ENCODE peak calls at places on chromosomes 12 and 14, in five cellular contexts. R, V, B, J and T are unnamed samples.

GRCh38 chr12:114013601-114014345 is 47.6 kb upstream of the RBM19 start:
- DNase-seq in R (no peak), V (no peak), B (peak; percentile 23), J (no peak), T (no peak)

GRCh38 chr14:68012861-68013260 is 193.3 kb downstream of the RAD51B start:
- DNase-seq in R (no peak), V (no peak), B (no peak), J (no peak), T (no peak)

GRCh38 chr14:61403411-61403810 is 82.0 kb downstream of the PRKCH start:
- DNase-seq in R (peak; percentile 6), V (no peak), B (no peak), J (no peak), T (no peak)

GRCh38 chr14:51424569-51425251 is 184.7 kb downstream of the TMX1 start:
- DNase-seq in R (no peak), V (no peak), B (no peak), J (no peak), T (peak; percentile 48)

GRCh38 chr12:131923260-131923659 is 5.8 kb upstream of the PUS1 start:
- DNase-seq in R (peak; percentile 62), V (no peak), B (peak; percentile 8), J (no peak), T (no peak)

GRCh38 chr12:31324116-31324844 is 1.7 kb downstream of the SINHCAF start:
- DNase-seq in R (peak; percentile 71), V (peak; percentile 77), B (peak; percentile 84), J (peak; percentile 85), T (peak; percentile 51)

GRCh38 chr12:123135688-123136087 is 15.2 kb downstream of the PITPNM2 start:
- DNase-seq in R (no peak), V (no peak), B (no peak), J (no peak), T (no peak)

GRCh38 chr12:52151859-52152783 is 39.7 kb downstream of the KRT80 start:
- DNase-seq in R (peak; percentile 58), V (peak; percentile 66), B (peak; percentile 78), J (peak; percentile 87), T (peak; percentile 77)

GRCh38 chr14:45133683-45134050 is 614 bp downstream of the FKBP3 start:
- DNase-seq in R (no peak), V (no peak), B (no peak), J (no peak), T (no peak)

GRCh38 chr12:31906581-31907286 is 52.5 kb upstream of the RESF1 start:
- DNase-seq in R (no peak), V (no peak), B (no peak), J (no peak), T (no peak)

GRCh38 chr12:124727922-124728321 is 135.7 kb downstream of the SCARB1 start:
- DNase-seq in R (no peak), V (no peak), B (no peak), J (no peak), T (no peak)

GRCh38 chr14:26008290-26008689 is 589.5 kb downstream of the NOVA1 start:
- DNase-seq in R (no peak), V (no peak), B (no peak), J (no peak), T (no peak)

GRCh38 chr14:96579358-96579757 is 77.2 kb downstream of the PAPOLA start:
- DNase-seq in R (no peak), V (no peak), B (no peak), J (no peak), T (no peak)

GRCh38 chr14:88411039-88411438 is 25.6 kb downstream of the SPATA7 start:
- DNase-seq in R (no peak), V (no peak), B (no peak), J (no peak), T (no peak)

GRCh38 chr14:65025818-65026217 is 39.1 kb downstream of the FNTB start:
- DNase-seq in R (no peak), V (no peak), B (no peak), J (no peak), T (no peak)

GRCh38 chr12:91894911-91895310 is 250.7 kb downstream of the BTG1 start:
- DNase-seq in R (no peak), V (no peak), B (no peak), J (no peak), T (no peak)

GRCh38 chr12:62006076-62006732 is 254.0 kb upstream of the USP15 start:
- DNase-seq in R (peak; percentile 46), V (no peak), B (peak; percentile 18), J (no peak), T (no peak)

GRCh38 chr12:98896938-98897337 is 251.8 kb downstream of the APAF1 start:
- DNase-seq in R (no peak), V (no peak), B (no peak), J (no peak), T (no peak)

DNA sequence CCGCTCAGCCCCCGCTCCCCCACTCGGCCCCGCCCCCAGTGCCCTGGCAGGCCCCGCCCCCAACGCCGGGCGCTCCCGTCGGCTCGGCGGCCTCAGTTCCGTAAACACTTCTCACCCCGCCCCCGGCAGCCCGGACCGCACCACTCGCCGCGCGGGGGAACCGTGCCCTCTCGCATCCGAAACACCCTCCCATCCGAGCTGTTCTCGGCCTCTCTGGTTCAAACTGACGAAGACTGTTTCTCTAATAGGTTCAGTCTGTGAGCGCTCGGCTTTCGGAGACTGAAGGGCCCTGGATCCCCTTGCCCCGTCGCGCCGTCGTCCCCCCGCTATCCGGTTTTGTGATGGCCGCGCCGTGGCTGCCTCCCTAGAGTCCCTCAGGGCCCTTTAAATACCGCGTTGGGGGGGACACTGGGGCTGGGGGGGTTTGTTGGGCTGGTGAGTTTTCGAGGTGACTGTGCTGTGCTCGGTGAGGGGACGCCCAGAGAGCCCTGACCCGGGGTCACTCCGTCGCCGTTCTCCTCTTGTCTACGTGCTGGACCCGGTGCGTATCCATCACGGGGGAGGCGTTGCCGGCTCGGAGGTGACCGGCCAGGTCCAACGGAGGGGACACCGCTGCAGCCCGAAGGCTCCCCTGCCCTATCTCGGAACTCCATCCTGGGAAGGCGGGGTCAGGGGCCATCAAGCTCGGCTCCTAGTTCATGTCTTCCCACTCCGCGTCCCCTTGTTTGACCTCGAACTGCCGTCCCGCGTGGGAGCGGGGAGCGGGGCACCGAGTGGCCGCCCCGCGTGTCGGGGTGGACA is at the start of gene TCP11L2:
- DNase-seq in R (peak; percentile 83), V (peak; percentile 91), B (peak; percentile 81), J (peak; percentile 93), T (peak; percentile 92)
- H3K4me1 ChIP-seq in R (peaks cover 11% of the 10 kb centered on the region), V (peaks cover 21% of the 10 kb centered on the region), B (peaks cover 7% of the 10 kb centered on the region), J (peaks cover 15% of the 10 kb centered on the region), T (peaks cover 83% of the 10 kb centered on the region)

DNA sequence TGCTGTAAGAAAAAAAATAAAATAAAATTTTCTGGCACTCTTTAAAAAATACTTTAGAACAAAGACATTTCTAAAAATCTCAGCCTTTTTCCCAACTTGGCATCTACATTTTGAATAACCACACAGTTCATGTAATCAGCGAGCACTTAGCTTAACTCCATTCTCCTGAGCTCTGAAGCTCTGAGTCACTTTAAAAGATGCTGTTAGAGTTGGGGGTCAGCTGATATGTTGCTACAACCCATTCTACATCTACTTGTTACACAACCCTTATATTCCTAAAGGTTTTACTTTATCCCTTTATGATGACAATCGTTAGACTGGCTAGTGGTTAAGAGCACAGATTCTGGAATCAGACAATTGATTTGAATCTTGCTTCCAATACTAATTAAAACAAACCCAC is 48.3 kb downstream of the SLC41A2 start:
- DNase-seq in R (no peak), V (no peak), B (no peak), J (no peak), T (no peak)
- H3K4me3 ChIP-seq in R (no peak overlapping the region), V (no peak overlapping the region), B (no peak overlapping the region), J (no peak overlapping the region), T (no peak overlapping the region)

GRCh38 chr12:9699898-9700605 is 30.5 kb downstream of the CLEC2D start:
- DNase-seq in R (no peak), V (no peak), B (no peak), J (no peak), T (no peak)

GRCh38 chr12:9699269-9699897 is 29.9 kb downstream of the CLEC2D start:
- DNase-seq in R (no peak), V (no peak), B (no peak), J (no peak), T (no peak)

GRCh38 chr12:9700606-9700956 is 31.1 kb downstream of the CLEC2D start:
- DNase-seq in R (no peak), V (no peak), B (no peak), J (no peak), T (no peak)

GRCh38 chr12:9702239-9702638 is 30.7 kb downstream of the CLECL1 start:
- DNase-seq in R (no peak), V (no peak), B (no peak), J (peak; percentile 35), T (no peak)

DNA sequence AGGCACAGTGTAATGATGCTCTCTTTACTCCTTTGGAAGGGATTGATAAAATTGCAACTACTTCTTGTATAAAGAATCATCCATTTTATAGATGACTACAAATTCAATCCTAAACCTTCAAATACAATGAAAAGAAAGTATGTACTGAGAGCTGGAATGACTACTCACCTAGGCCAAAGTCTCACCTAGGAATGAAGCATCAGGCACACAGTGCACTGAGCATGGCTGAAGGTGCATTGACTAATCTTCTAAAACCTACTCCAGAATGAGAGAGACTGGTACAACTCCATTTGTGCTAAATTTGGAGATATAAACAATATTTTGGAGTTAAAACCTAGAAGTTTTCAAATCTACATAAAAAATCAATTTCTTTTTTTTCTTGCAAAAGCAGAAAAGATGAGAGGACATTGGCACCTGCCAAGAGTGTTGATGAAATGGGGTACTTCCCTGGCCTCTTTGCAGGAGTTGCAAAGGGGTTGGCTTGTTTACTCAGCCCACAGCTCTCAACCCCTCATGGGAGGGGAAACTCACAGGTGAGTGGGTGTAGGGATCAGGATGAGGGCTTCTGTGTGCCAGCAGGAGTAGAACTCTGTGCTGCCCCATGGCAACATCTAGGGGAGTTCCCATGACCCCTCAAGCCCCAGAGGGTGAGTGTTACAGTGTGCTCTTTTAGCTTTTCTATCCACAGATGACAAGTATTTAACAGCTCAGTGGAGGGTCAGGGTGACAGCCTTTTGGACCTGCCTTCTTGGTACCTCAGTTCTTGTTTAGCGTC is 31.3 kb downstream of the CLECL1 start:
- DNase-seq in R (no peak), V (no peak), B (no peak), J (no peak), T (no peak)
- TF ChIP-seq CTCF in R (no peak), V (no peak), B (no peak), J (no peak), T (no peak)

GRCh38 chr14:53924754-53925153 is 31.9 kb downstream of the BMP4 start:
- DNase-seq in R (no peak), V (no peak), B (no peak), J (no peak), T (no peak)
- H3K4me1 ChIP-seq in R (no peaks in the 10 kb centered on the region), V (no peaks in the 10 kb centered on the region), B (no peaks in the 10 kb centered on the region), J (no peaks in the 10 kb centered on the region), T (no peaks in the 10 kb centered on the region)